ENCODE peak calls at places on chromosome 1, in nine cellular contexts. One of them, this sample, is unnamed.
A peak's percentile ranks its signal among the peaks of the same experiment; 100 is the strongest.

GRCh38 chr1:183318433-183318832 is 99.7 kb downstream of the NMNAT2 start:
- DNase-seq in mesothelial cell of epicardium: no peak
- DNase-seq in stimulated activated CD8-positive, alpha-beta memory T cell treated with anti-CD3 and anti-CD28 coated beads, Interleukin-15, amount 100 ng/mL, for 4 hours: no peak
- DNase-seq in AML-193: peak; percentile 3
- DNase-seq in effector CD4-positive, alpha-beta T cell: no peak
- DNase-seq in spleen: no peak
- DNase-seq in colonic mucosa: peak; percentile 47
- DNase-seq in sigmoid colon: peak; percentile 95
- DNase-seq in left lung: peak; percentile 82
- DNase-seq in this sample: no peak

GRCh38 chr1:226575436-226576390 is 27.1 kb downstream of the STUM start:
- DNase-seq in mesothelial cell of epicardium: no peak
- DNase-seq in stimulated activated CD8-positive, alpha-beta memory T cell treated with anti-CD3 and anti-CD28 coated beads, Interleukin-15, amount 100 ng/mL, for 4 hours: no peak
- DNase-seq in AML-193: no peak
- DNase-seq in effector CD4-positive, alpha-beta T cell: no peak
- DNase-seq in spleen: peak; percentile 66
- DNase-seq in colonic mucosa: no peak
- DNase-seq in sigmoid colon: peak; percentile 78
- DNase-seq in left lung: no peak
- DNase-seq in this sample: no peak

GRCh38 chr1:225812488-225813249 is 2.7 kb downstream of the EPHX1 start:
- DNase-seq in mesothelial cell of epicardium: no peak
- DNase-seq in stimulated activated CD8-positive, alpha-beta memory T cell treated with anti-CD3 and anti-CD28 coated beads, Interleukin-15, amount 100 ng/mL, for 4 hours: no peak
- DNase-seq in AML-193: no peak
- DNase-seq in effector CD4-positive, alpha-beta T cell: no peak
- DNase-seq in spleen: no peak
- DNase-seq in colonic mucosa: no peak
- DNase-seq in sigmoid colon: no peak
- DNase-seq in left lung: no peak
- DNase-seq in this sample: no peak

GRCh38 chr1:2556277-2557145 is at the start of gene TNFRSF14:
- DNase-seq in mesothelial cell of epicardium: no peak
- DNase-seq in stimulated activated CD8-positive, alpha-beta memory T cell treated with anti-CD3 and anti-CD28 coated beads, Interleukin-15, amount 100 ng/mL, for 4 hours: peak; percentile 52
- DNase-seq in AML-193: peak; percentile 63
- DNase-seq in effector CD4-positive, alpha-beta T cell: peak; percentile 63
- DNase-seq in spleen: peak; percentile 94
- DNase-seq in colonic mucosa: peak; percentile 84
- DNase-seq in sigmoid colon: peak; percentile 87
- DNase-seq in left lung: peak; percentile 68
- DNase-seq in this sample: no peak

GRCh38 chr1:109630081-109630880 is 10.6 kb downstream of the AMPD2 start:
- DNase-seq in mesothelial cell of epicardium: no peak
- DNase-seq in stimulated activated CD8-positive, alpha-beta memory T cell treated with anti-CD3 and anti-CD28 coated beads, Interleukin-15, amount 100 ng/mL, for 4 hours: no peak
- DNase-seq in AML-193: no peak
- DNase-seq in effector CD4-positive, alpha-beta T cell: no peak
- DNase-seq in spleen: no peak
- DNase-seq in colonic mucosa: peak; percentile 21
- DNase-seq in sigmoid colon: no peak
- DNase-seq in left lung: no peak
- DNase-seq in this sample: peak; percentile 59

GRCh38 chr1:194208674-194209073 is 1022.3 kb upstream of the B3GALT2 start:
- DNase-seq in mesothelial cell of epicardium: no peak
- DNase-seq in stimulated activated CD8-positive, alpha-beta memory T cell treated with anti-CD3 and anti-CD28 coated beads, Interleukin-15, amount 100 ng/mL, for 4 hours: no peak
- DNase-seq in AML-193: no peak
- DNase-seq in effector CD4-positive, alpha-beta T cell: no peak
- DNase-seq in spleen: no peak
- DNase-seq in colonic mucosa: no peak
- DNase-seq in sigmoid colon: no peak
- DNase-seq in left lung: no peak
- DNase-seq in this sample: no peak

GRCh38 chr1:30106125-30106524 is 617.3 kb downstream of the MATN1 start:
- DNase-seq in mesothelial cell of epicardium: no peak
- DNase-seq in stimulated activated CD8-positive, alpha-beta memory T cell treated with anti-CD3 and anti-CD28 coated beads, Interleukin-15, amount 100 ng/mL, for 4 hours: no peak
- DNase-seq in AML-193: no peak
- DNase-seq in effector CD4-positive, alpha-beta T cell: no peak
- DNase-seq in spleen: no peak
- DNase-seq in colonic mucosa: no peak
- DNase-seq in sigmoid colon: no peak
- DNase-seq in left lung: no peak
- DNase-seq in this sample: peak; percentile 88

GRCh38 chr1:227938911-227939790 is 8.6 kb downstream of the WNT9A start:
- DNase-seq in mesothelial cell of epicardium: peak; percentile 12
- DNase-seq in stimulated activated CD8-positive, alpha-beta memory T cell treated with anti-CD3 and anti-CD28 coated beads, Interleukin-15, amount 100 ng/mL, for 4 hours: no peak
- DNase-seq in AML-193: no peak
- DNase-seq in effector CD4-positive, alpha-beta T cell: no peak
- DNase-seq in spleen: peak; percentile 74
- DNase-seq in colonic mucosa: no peak
- DNase-seq in sigmoid colon: peak; percentile 64
- DNase-seq in left lung: peak; percentile 27
- DNase-seq in this sample: no peak

GRCh38 chr1:157966034-157966671 is 27.3 kb upstream of the KIRREL1 start:
- DNase-seq in mesothelial cell of epicardium: no peak
- DNase-seq in stimulated activated CD8-positive, alpha-beta memory T cell treated with anti-CD3 and anti-CD28 coated beads, Interleukin-15, amount 100 ng/mL, for 4 hours: no peak
- DNase-seq in AML-193: no peak
- DNase-seq in effector CD4-positive, alpha-beta T cell: no peak
- DNase-seq in spleen: no peak
- DNase-seq in colonic mucosa: peak; percentile 76
- DNase-seq in sigmoid colon: peak; percentile 74
- DNase-seq in left lung: no peak
- DNase-seq in this sample: no peak

GRCh38 chr1:7262611-7263010 is 477.4 kb downstream of the CAMTA1 start:
- DNase-seq in mesothelial cell of epicardium: no peak
- DNase-seq in stimulated activated CD8-positive, alpha-beta memory T cell treated with anti-CD3 and anti-CD28 coated beads, Interleukin-15, amount 100 ng/mL, for 4 hours: no peak
- DNase-seq in AML-193: no peak
- DNase-seq in effector CD4-positive, alpha-beta T cell: no peak
- DNase-seq in spleen: no peak
- DNase-seq in colonic mucosa: peak; percentile 74
- DNase-seq in sigmoid colon: no peak
- DNase-seq in left lung: no peak
- DNase-seq in this sample: no peak

GRCh38 chr1:33634806-33635205 is 162.4 kb downstream of the ZSCAN20 start:
- DNase-seq in mesothelial cell of epicardium: no peak
- DNase-seq in stimulated activated CD8-positive, alpha-beta memory T cell treated with anti-CD3 and anti-CD28 coated beads, Interleukin-15, amount 100 ng/mL, for 4 hours: no peak
- DNase-seq in AML-193: peak; percentile 10
- DNase-seq in effector CD4-positive, alpha-beta T cell: no peak
- DNase-seq in spleen: no peak
- DNase-seq in colonic mucosa: peak; percentile 32
- DNase-seq in sigmoid colon: no peak
- DNase-seq in left lung: no peak
- DNase-seq in this sample: peak; percentile 29